ENCODE peak calls at places on chromosomes 3 and 15, in nine cellular contexts. A, S, D, H, L, Y, E, J and P are unnamed samples.

GRCh38 chr3:60893946-60894345 is 357.3 kb downstream of the FHIT start:
- DNase-seq in A (no peak), S (no peak), D (no peak), H (no peak), L (no peak), Y (no peak), E (no peak), J (no peak), P (no peak)

GRCh38 chr3:151974067-151974466 is 100.6 kb downstream of the SUCNR1 start:
- DNase-seq in A (no peak), S (no peak), D (peak; percentile 43), H (no peak), L (no peak), Y (peak; percentile 61), E (peak; percentile 57), J (no peak), P (peak; percentile 29)

GRCh38 chr3:60829058-60829457 is 422.2 kb downstream of the FHIT start:
- DNase-seq in A (no peak), S (no peak), D (no peak), H (no peak), L (no peak), Y (no peak), E (no peak), J (no peak), P (no peak)

GRCh38 chr3:43451670-43452254 is 165.4 kb downstream of the SNRK start:
- DNase-seq in A (no peak), S (no peak), D (no peak), H (no peak), L (no peak), Y (no peak), E (no peak), J (no peak), P (no peak)

GRCh38 chr3:102112706-102113230 is 263.5 kb downstream of the NFKBIZ start:
- DNase-seq in A (no peak), S (no peak), D (no peak), H (no peak), L (no peak), Y (no peak), E (no peak), J (no peak), P (no peak)

GRCh38 chr15:40306371-40306770 is 1.4 kb downstream of the PLCB2 start:
- DNase-seq in A (no peak), S (no peak), D (no peak), H (no peak), L (no peak), Y (no peak), E (no peak), J (no peak), P (no peak)

GRCh38 chr15:75673426-75674247 is 25.9 kb downstream of the SNX33 start:
- DNase-seq in A (no peak), S (no peak), D (peak; percentile 81), H (no peak), L (peak; percentile 92), Y (peak; percentile 66), E (peak; percentile 80), J (no peak), P (peak; percentile 88)

GRCh38 chr15:95169701-95170459 is 938.5 kb downstream of the MCTP2 start:
- DNase-seq in A (peak; percentile 0), S (no peak), D (peak; percentile 93), H (no peak), L (no peak), Y (no peak), E (peak; percentile 13), J (no peak), P (peak; percentile 35)

GRCh38 chr15:66491846-66492245 is 5.7 kb downstream of the SNAPC5 start:
- DNase-seq in A (no peak), S (no peak), D (no peak), H (no peak), L (no peak), Y (no peak), E (no peak), J (no peak), P (no peak)

GRCh38 chr3:193262707-193263106 is 21.7 kb downstream of the PLAAT1 start:
- DNase-seq in A (peak; percentile 15), S (no peak), D (no peak), H (no peak), L (no peak), Y (no peak), E (no peak), J (no peak), P (no peak)

GRCh38 chr3:112464264-112464663 is 35.0 kb downstream of the BTLA start:
- DNase-seq in A (no peak), S (no peak), D (no peak), H (no peak), L (no peak), Y (no peak), E (peak; percentile 43), J (no peak), P (peak; percentile 31)

GRCh38 chr15:25790003-25790660 is 73.0 kb downstream of the ATP10A start:
- DNase-seq in A (no peak), S (peak; percentile 34), D (peak; percentile 95), H (no peak), L (peak; percentile 64), Y (peak; percentile 75), E (peak; percentile 93), J (no peak), P (peak; percentile 70)
- H3K4me3 ChIP-seq in A (no peak overlapping the region), S (no peak overlapping the region), D (peak overlapping the region; percentile 42), H (no peak overlapping the region), L (no peak overlapping the region), Y (no peak overlapping the region), E (peak overlapping the region; percentile 44), J (no peak overlapping the region), P (no peak overlapping the region)

GRCh38 chr15:78768531-78769408 is 42.5 kb downstream of the ADAMTS7 start:
- DNase-seq in A (no peak), S (no peak), D (no peak), H (peak; percentile 37), L (peak; percentile 65), Y (no peak), E (no peak), J (no peak), P (no peak)

GRCh38 chr15:78763796-78764241 is 47.4 kb downstream of the ADAMTS7 start:
- DNase-seq in A (no peak), S (no peak), D (no peak), H (peak; percentile 51), L (peak; percentile 69), Y (no peak), E (no peak), J (no peak), P (no peak)

GRCh38 chr15:78766041-78766440 is 45.2 kb downstream of the ADAMTS7 start:
- DNase-seq in A (no peak), S (no peak), D (no peak), H (peak; percentile 47), L (peak; percentile 54), Y (no peak), E (no peak), J (no peak), P (no peak)

GRCh38 chr15:78768096-78768495 is 43.2 kb downstream of the ADAMTS7 start:
- DNase-seq in A (no peak), S (no peak), D (no peak), H (peak; percentile 44), L (peak; percentile 43), Y (no peak), E (no peak), J (no peak), P (no peak)

DNA sequence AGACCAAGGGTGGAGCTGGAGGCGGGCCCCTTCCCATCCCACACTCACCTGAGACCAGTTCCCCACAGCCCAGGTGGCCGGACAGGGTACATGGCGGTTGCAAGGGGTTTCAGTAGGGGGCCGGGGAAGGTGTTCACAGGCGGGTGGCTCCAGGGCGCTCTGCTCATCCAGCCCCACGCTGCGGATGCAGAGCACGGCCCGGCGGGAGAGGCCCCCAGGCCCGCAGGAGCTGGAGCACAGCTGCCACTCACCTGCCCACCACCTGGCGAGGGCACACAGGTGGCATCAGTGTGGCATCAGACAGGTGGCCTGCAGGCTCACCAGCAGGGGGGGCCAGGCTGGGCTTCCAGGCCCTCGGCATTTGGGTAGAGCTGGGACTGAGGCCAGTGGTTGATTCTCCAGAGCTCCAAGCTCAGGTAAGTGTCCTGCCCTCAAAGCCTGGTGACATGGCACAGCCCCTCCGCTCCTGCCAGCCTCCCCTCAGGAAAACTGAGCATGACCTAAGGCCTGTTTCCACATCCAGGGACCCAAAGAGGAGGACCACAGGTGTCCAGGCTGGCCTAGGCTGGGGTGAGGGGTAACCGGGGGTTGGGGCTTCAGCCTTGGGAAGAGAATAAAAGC is 43.8 kb downstream of the ADAMTS7 start:
- DNase-seq in A (no peak), S (no peak), D (no peak), H (peak; percentile 50), L (peak; percentile 57), Y (no peak), E (no peak), J (no peak), P (no peak)
- TF ChIP-seq CTCF in A (no peak), S (no peak), D (no peak), H (no peak), L (no peak), Y (peak; percentile 8), E (no peak), J (no peak), P (no peak)

DNA sequence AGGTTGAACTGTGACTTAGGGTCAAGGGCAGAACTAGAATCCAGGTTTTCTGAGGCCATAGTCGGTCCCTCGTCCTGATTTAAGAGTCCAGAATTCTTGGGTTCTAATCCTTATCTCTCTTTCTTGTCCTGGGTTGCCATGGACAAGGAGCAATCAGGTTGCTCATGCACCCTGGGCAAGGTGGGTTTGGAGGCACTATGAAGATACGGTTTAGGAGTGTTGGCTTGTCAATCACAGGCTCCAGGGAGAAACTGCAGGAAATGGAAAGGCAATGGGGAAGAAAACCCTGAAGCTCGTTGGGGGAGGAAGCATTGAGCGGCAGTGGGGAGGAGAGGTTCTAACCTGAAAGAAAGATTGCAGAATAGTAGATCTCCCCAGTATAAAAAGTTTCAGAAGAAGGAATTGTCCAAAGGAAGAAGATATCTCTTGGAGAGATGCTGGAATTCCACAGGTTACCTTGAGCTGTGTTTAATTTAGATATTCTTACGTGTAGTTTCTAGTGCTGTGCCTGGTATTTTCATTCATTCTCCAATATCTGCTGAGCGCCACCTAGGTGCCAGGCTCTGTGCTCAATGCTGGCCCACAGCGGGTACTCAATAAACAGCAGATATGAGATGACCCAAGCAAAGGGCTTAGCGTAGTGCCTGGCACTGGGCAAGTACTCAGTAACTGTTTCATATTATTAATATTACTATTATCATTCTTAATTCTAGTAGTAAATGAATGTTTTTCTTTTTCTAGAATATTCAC is 2.0 kb downstream of the ACAN start:
- DNase-seq in A (no peak), S (no peak), D (no peak), H (no peak), L (no peak), Y (no peak), E (no peak), J (no peak), P (no peak)
- H3K4me3 ChIP-seq in A (no peak overlapping the region), S (no peak overlapping the region), D (peak overlapping the region; percentile 38), H (no peak overlapping the region), L (no peak overlapping the region), Y (no peak overlapping the region), E (no peak overlapping the region), J (no peak overlapping the region), P (no peak overlapping the region)

GRCh38 chr15:22944651-22945050 is 35.5 kb downstream of the CYFIP1 start:
- DNase-seq in A (no peak), S (no peak), D (no peak), H (no peak), L (peak; percentile 81), Y (no peak), E (no peak), J (no peak), P (no peak)
- TF ChIP-seq CTCF in A (no peak), S (no peak), D (no peak), H (no peak), L (no peak), Y (no peak), E (no peak), J (no peak), P (no peak)